ENCODE peak calls at places on chromosomes 4 and X, in eight cellular contexts. One of them, this sample, is unnamed.

GRCh38 chrX:101395789-101396188 is 5.0 kb downstream of the RPL36A start:
- DNase-seq in tibial artery: no peak
- DNase-seq in choroid plexus epithelial cell: peak; percentile 48
- DNase-seq in uterus: no peak
- DNase-seq in AG10803: peak; percentile 28
- DNase-seq in A549: no peak
- DNase-seq in activated CD8-positive, alpha-beta T cell treated with anti-CD3 and anti-CD28 coated beads for 36 hours: no peak
- DNase-seq in endodermal cell: no peak
- DNase-seq in this sample: no peak

GRCh38 chr4:109164011-109164410 is 138.4 kb downstream of the COL25A1 start:
- DNase-seq in choroid plexus epithelial cell: peak; percentile 68
- DNase-seq in tibial artery: no peak
- DNase-seq in activated CD8-positive, alpha-beta T cell treated with anti-CD3 and anti-CD28 coated beads for 36 hours: no peak
- DNase-seq in endodermal cell: no peak
- DNase-seq in uterus: no peak
- DNase-seq in A549: no peak
- DNase-seq in AG10803: peak; percentile 49
- DNase-seq in this sample: no peak

GRCh38 chrX:17964871-17965270 is 103.8 kb upstream of the RAI2 start:
- DNase-seq in uterus: no peak
- DNase-seq in tibial artery: no peak
- DNase-seq in choroid plexus epithelial cell: no peak
- DNase-seq in endodermal cell: no peak
- DNase-seq in activated CD8-positive, alpha-beta T cell treated with anti-CD3 and anti-CD28 coated beads for 36 hours: no peak
- DNase-seq in A549: no peak
- DNase-seq in AG10803: no peak
- DNase-seq in this sample: no peak

GRCh38 chr4:136203199-136203598 is 1329.1 kb downstream of the PCDH18 start:
- DNase-seq in endodermal cell: peak; percentile 71
- DNase-seq in uterus: no peak
- DNase-seq in A549: no peak
- DNase-seq in tibial artery: no peak
- DNase-seq in AG10803: no peak
- DNase-seq in activated CD8-positive, alpha-beta T cell treated with anti-CD3 and anti-CD28 coated beads for 36 hours: no peak
- DNase-seq in choroid plexus epithelial cell: no peak
- DNase-seq in this sample: no peak

GRCh38 chr4:4327652-4328121 is 37.6 kb downstream of the ZBTB49 start:
- DNase-seq in uterus: no peak
- DNase-seq in endodermal cell: peak; percentile 95
- DNase-seq in AG10803: peak; percentile 6
- DNase-seq in A549: peak; percentile 10
- DNase-seq in activated CD8-positive, alpha-beta T cell treated with anti-CD3 and anti-CD28 coated beads for 36 hours: no peak
- DNase-seq in tibial artery: no peak
- DNase-seq in choroid plexus epithelial cell: peak; percentile 41
- DNase-seq in this sample: peak; percentile 40

GRCh38 chr4:8261851-8262535 is 7.6 kb upstream of the HTRA3 start:
- DNase-seq in endodermal cell: no peak
- DNase-seq in uterus: no peak
- DNase-seq in AG10803: no peak
- DNase-seq in choroid plexus epithelial cell: peak; percentile 83
- DNase-seq in tibial artery: no peak
- DNase-seq in activated CD8-positive, alpha-beta T cell treated with anti-CD3 and anti-CD28 coated beads for 36 hours: no peak
- DNase-seq in A549: no peak
- DNase-seq in this sample: no peak

GRCh38 chrX:111759676-111760075 is 78.7 kb downstream of the ALG13 start:
- DNase-seq in AG10803: no peak
- DNase-seq in endodermal cell: no peak
- DNase-seq in uterus: no peak
- DNase-seq in choroid plexus epithelial cell: no peak
- DNase-seq in A549: no peak
- DNase-seq in activated CD8-positive, alpha-beta T cell treated with anti-CD3 and anti-CD28 coated beads for 36 hours: no peak
- DNase-seq in tibial artery: no peak
- DNase-seq in this sample: no peak

GRCh38 chr4:38822748-38823303 is 18.2 kb upstream of the TLR1 start:
- DNase-seq in AG10803: no peak
- DNase-seq in A549: no peak
- DNase-seq in endodermal cell: no peak
- DNase-seq in tibial artery: no peak
- DNase-seq in uterus: no peak
- DNase-seq in activated CD8-positive, alpha-beta T cell treated with anti-CD3 and anti-CD28 coated beads for 36 hours: no peak
- DNase-seq in choroid plexus epithelial cell: no peak
- DNase-seq in this sample: no peak

GRCh38 chrX:124679199-124679598 is 332.8 kb downstream of the SH2D1A start:
- DNase-seq in activated CD8-positive, alpha-beta T cell treated with anti-CD3 and anti-CD28 coated beads for 36 hours: no peak
- DNase-seq in AG10803: no peak
- DNase-seq in endodermal cell: no peak
- DNase-seq in tibial artery: no peak
- DNase-seq in uterus: no peak
- DNase-seq in A549: no peak
- DNase-seq in choroid plexus epithelial cell: no peak
- DNase-seq in this sample: no peak

GRCh38 chr4:152628128-152628527 is 51.7 kb downstream of the TMEM154 start:
- DNase-seq in tibial artery: no peak
- DNase-seq in activated CD8-positive, alpha-beta T cell treated with anti-CD3 and anti-CD28 coated beads for 36 hours: no peak
- DNase-seq in AG10803: peak; percentile 84
- DNase-seq in uterus: no peak
- DNase-seq in A549: no peak
- DNase-seq in endodermal cell: no peak
- DNase-seq in choroid plexus epithelial cell: no peak
- DNase-seq in this sample: no peak

GRCh38 chr4:152629908-152630307 is 49.9 kb downstream of the TMEM154 start:
- DNase-seq in tibial artery: no peak
- DNase-seq in choroid plexus epithelial cell: no peak
- DNase-seq in A549: no peak
- DNase-seq in activated CD8-positive, alpha-beta T cell treated with anti-CD3 and anti-CD28 coated beads for 36 hours: no peak
- DNase-seq in uterus: no peak
- DNase-seq in endodermal cell: no peak
- DNase-seq in AG10803: no peak
- DNase-seq in this sample: no peak

GRCh38 chr4:152633118-152633517 is 46.7 kb downstream of the TMEM154 start:
- DNase-seq in AG10803: no peak
- DNase-seq in endodermal cell: peak; percentile 60
- DNase-seq in choroid plexus epithelial cell: no peak
- DNase-seq in activated CD8-positive, alpha-beta T cell treated with anti-CD3 and anti-CD28 coated beads for 36 hours: no peak
- DNase-seq in A549: no peak
- DNase-seq in uterus: no peak
- DNase-seq in tibial artery: no peak
- DNase-seq in this sample: no peak

GRCh38 chr4:152626790-152627189 is 53.0 kb downstream of the TMEM154 start:
- DNase-seq in choroid plexus epithelial cell: no peak
- DNase-seq in uterus: no peak
- DNase-seq in A549: no peak
- DNase-seq in activated CD8-positive, alpha-beta T cell treated with anti-CD3 and anti-CD28 coated beads for 36 hours: no peak
- DNase-seq in endodermal cell: no peak
- DNase-seq in tibial artery: no peak
- DNase-seq in AG10803: no peak
- DNase-seq in this sample: no peak

GRCh38 chr4:152630361-152630760 is 49.4 kb downstream of the TMEM154 start:
- DNase-seq in endodermal cell: no peak
- DNase-seq in A549: no peak
- DNase-seq in choroid plexus epithelial cell: no peak
- DNase-seq in uterus: no peak
- DNase-seq in tibial artery: no peak
- DNase-seq in AG10803: no peak
- DNase-seq in activated CD8-positive, alpha-beta T cell treated with anti-CD3 and anti-CD28 coated beads for 36 hours: no peak
- DNase-seq in this sample: no peak
- TF ChIP-seq CTCF in endodermal cell: no peak
- TF ChIP-seq CTCF in A549: no peak
- TF ChIP-seq CTCF in choroid plexus epithelial cell: no peak
- TF ChIP-seq CTCF in uterus: no peak
- TF ChIP-seq CTCF in tibial artery: no peak
- TF ChIP-seq CTCF in AG10803: no peak
- TF ChIP-seq CTCF in activated CD8-positive, alpha-beta T cell treated with anti-CD3 and anti-CD28 coated beads for 36 hours: no peak
- TF ChIP-seq CTCF in this sample: no peak

DNA sequence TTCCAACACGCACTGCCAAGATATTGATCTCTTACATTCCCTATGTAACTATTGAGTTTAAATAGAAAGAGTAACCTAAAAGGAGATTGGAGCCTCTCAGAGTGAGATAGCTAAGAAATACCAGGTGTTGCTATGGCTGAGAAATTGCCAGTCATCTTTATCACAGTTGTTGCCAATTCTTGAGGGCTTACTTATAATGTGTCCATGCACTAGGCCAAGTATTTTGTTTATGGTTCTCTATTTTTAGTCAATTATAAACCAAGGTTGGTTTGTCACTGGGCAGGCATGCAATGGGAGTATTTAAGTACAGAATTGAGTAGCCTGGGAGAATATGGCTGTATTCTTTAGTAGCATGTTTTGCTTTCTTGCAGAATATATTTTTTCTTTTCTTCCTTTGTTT is 201.6 kb downstream of the TEX13A start:
- DNase-seq in AG10803: no peak
- DNase-seq in A549: no peak
- DNase-seq in choroid plexus epithelial cell: no peak
- DNase-seq in endodermal cell: no peak
- DNase-seq in uterus: no peak
- DNase-seq in activated CD8-positive, alpha-beta T cell treated with anti-CD3 and anti-CD28 coated beads for 36 hours: no peak
- DNase-seq in tibial artery: no peak
- DNase-seq in this sample: no peak
- TF ChIP-seq CTCF in AG10803: no peak
- TF ChIP-seq CTCF in A549: no peak
- TF ChIP-seq CTCF in choroid plexus epithelial cell: no peak
- TF ChIP-seq CTCF in endodermal cell: no peak
- TF ChIP-seq CTCF in uterus: no peak
- TF ChIP-seq CTCF in activated CD8-positive, alpha-beta T cell treated with anti-CD3 and anti-CD28 coated beads for 36 hours: no peak
- TF ChIP-seq CTCF in tibial artery: no peak
- TF ChIP-seq CTCF in this sample: no peak

GRCh38 chr4:76782837-76783236 is 115.1 kb downstream of the SOWAHB start:
- DNase-seq in choroid plexus epithelial cell: peak; percentile 93
- DNase-seq in endodermal cell: no peak
- DNase-seq in A549: no peak
- DNase-seq in uterus: no peak
- DNase-seq in tibial artery: no peak
- DNase-seq in AG10803: peak; percentile 93
- DNase-seq in activated CD8-positive, alpha-beta T cell treated with anti-CD3 and anti-CD28 coated beads for 36 hours: no peak
- DNase-seq in this sample: no peak

GRCh38 chr4:76780781-76781697 is 116.9 kb downstream of the SOWAHB start:
- DNase-seq in AG10803: peak; percentile 79
- DNase-seq in tibial artery: no peak
- DNase-seq in A549: no peak
- DNase-seq in choroid plexus epithelial cell: peak; percentile 36
- DNase-seq in endodermal cell: peak; percentile 24
- DNase-seq in activated CD8-positive, alpha-beta T cell treated with anti-CD3 and anti-CD28 coated beads for 36 hours: no peak
- DNase-seq in uterus: no peak
- DNase-seq in this sample: no peak

GRCh38 chr4:76783836-76784235 is 114.1 kb downstream of the SOWAHB start:
- DNase-seq in activated CD8-positive, alpha-beta T cell treated with anti-CD3 and anti-CD28 coated beads for 36 hours: no peak
- DNase-seq in uterus: no peak
- DNase-seq in choroid plexus epithelial cell: peak; percentile 39
- DNase-seq in A549: no peak
- DNase-seq in tibial artery: no peak
- DNase-seq in endodermal cell: no peak
- DNase-seq in AG10803: peak; percentile 41
- DNase-seq in this sample: no peak

GRCh38 chr4:76781698-76782595 is 116.0 kb downstream of the SOWAHB start:
- DNase-seq in AG10803: peak; percentile 100
- DNase-seq in uterus: no peak
- DNase-seq in A549: no peak
- DNase-seq in activated CD8-positive, alpha-beta T cell treated with anti-CD3 and anti-CD28 coated beads for 36 hours: no peak
- DNase-seq in tibial artery: no peak
- DNase-seq in endodermal cell: peak; percentile 63
- DNase-seq in choroid plexus epithelial cell: peak; percentile 97
- DNase-seq in this sample: no peak

GRCh38 chr4:76784237-76784636 is 113.7 kb downstream of the SOWAHB start:
- DNase-seq in choroid plexus epithelial cell: peak; percentile 29
- DNase-seq in A549: no peak
- DNase-seq in activated CD8-positive, alpha-beta T cell treated with anti-CD3 and anti-CD28 coated beads for 36 hours: peak; percentile 15
- DNase-seq in tibial artery: no peak
- DNase-seq in AG10803: no peak
- DNase-seq in uterus: no peak
- DNase-seq in endodermal cell: peak; percentile 78
- DNase-seq in this sample: no peak
- TF ChIP-seq CTCF in choroid plexus epithelial cell: peak; percentile 43
- TF ChIP-seq CTCF in A549: no peak
- TF ChIP-seq CTCF in activated CD8-positive, alpha-beta T cell treated with anti-CD3 and anti-CD28 coated beads for 36 hours: no peak
- TF ChIP-seq CTCF in tibial artery: no peak
- TF ChIP-seq CTCF in AG10803: no peak
- TF ChIP-seq CTCF in uterus: no peak
- TF ChIP-seq CTCF in endodermal cell: peak; percentile 73
- TF ChIP-seq CTCF in this sample: no peak

GRCh38 chr4:995311-996026 is 2.3 kb upstream of the SLC26A1 start:
- DNase-seq in choroid plexus epithelial cell: no peak
- DNase-seq in A549: no peak
- DNase-seq in AG10803: no peak
- DNase-seq in uterus: no peak
- DNase-seq in tibial artery: no peak
- DNase-seq in activated CD8-positive, alpha-beta T cell treated with anti-CD3 and anti-CD28 coated beads for 36 hours: no peak
- DNase-seq in endodermal cell: no peak
- DNase-seq in this sample: no peak
- TF ChIP-seq CTCF in choroid plexus epithelial cell: peak; percentile 15
- TF ChIP-seq CTCF in A549: no peak
- TF ChIP-seq CTCF in AG10803: no peak
- TF ChIP-seq CTCF in uterus: no peak
- TF ChIP-seq CTCF in tibial artery: no peak
- TF ChIP-seq CTCF in activated CD8-positive, alpha-beta T cell treated with anti-CD3 and anti-CD28 coated beads for 36 hours: no peak
- TF ChIP-seq CTCF in endodermal cell: peak; percentile 31
- TF ChIP-seq CTCF in this sample: no peak

DNA sequence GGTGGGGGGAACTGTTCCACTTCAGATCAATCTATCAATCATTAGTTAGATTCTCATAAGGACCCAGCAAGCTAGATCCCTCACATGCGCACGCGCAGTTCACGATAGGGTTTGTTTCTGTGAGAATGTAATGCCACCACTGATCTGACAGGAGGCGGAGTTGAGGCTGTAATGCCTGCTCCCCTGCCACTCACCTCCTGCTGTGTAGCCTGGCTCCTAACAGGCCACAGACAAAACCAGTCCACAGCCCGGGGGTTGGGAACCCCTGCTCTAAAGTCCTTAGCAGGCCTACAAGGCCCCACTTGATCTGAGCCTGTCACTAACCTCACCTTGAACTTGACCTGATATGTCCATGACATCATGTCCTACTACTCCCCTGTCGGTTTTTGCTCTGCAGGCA is 30.3 kb downstream of the ARL9 start:
- DNase-seq in uterus: no peak
- DNase-seq in A549: no peak
- DNase-seq in endodermal cell: peak; percentile 59
- DNase-seq in AG10803: no peak
- DNase-seq in tibial artery: no peak
- DNase-seq in activated CD8-positive, alpha-beta T cell treated with anti-CD3 and anti-CD28 coated beads for 36 hours: no peak
- DNase-seq in choroid plexus epithelial cell: no peak
- DNase-seq in this sample: no peak
- TF ChIP-seq CTCF in uterus: no peak
- TF ChIP-seq CTCF in A549: no peak
- TF ChIP-seq CTCF in endodermal cell: peak; percentile 12
- TF ChIP-seq CTCF in AG10803: no peak
- TF ChIP-seq CTCF in tibial artery: no peak
- TF ChIP-seq CTCF in activated CD8-positive, alpha-beta T cell treated with anti-CD3 and anti-CD28 coated beads for 36 hours: no peak
- TF ChIP-seq CTCF in choroid plexus epithelial cell: no peak
- TF ChIP-seq CTCF in this sample: no peak